ENCODE peak calls at places on chromosomes 11 and 22, in six cellular contexts. F is HepG2, P is SK-N-SH, A is HCT116, U is K562, X is H1. G is an unnamed sample.
A peak's percentile ranks its signal among the peaks of the same experiment; 100 is the strongest.

GRCh38 chr22:48464246-48464645 is 1363.4 kb downstream of the BRD1 start:
- DNase-seq in F (no peak), P (no peak), A (no peak), U (no peak), X (no peak), G (no peak)

GRCh38 chr11:40445391-40445790 is 1014.1 kb downstream of the LRRC4C start:
- DNase-seq in F (peak; percentile 8), P (no peak), A (no peak), U (no peak), X (no peak), G (no peak)

GRCh38 chr11:57323503-57324153 is 1.1 kb downstream of the TNKS1BP1 start:
- DNase-seq in F (no peak), P (no peak), A (no peak), U (no peak), X (no peak), G (no peak)

GRCh38 chr11:107576497-107577086 is 11.1 kb upstream of the ALKBH8 start:
- DNase-seq in F (peak; percentile 19), P (peak; percentile 61), A (no peak), U (peak; percentile 28), X (peak; percentile 72), G (no peak)

GRCh38 chr22:24201681-24202590 is 20.6 kb downstream of the SUSD2 start:
- DNase-seq in F (peak; percentile 39), P (no peak), A (peak; percentile 85), U (no peak), X (no peak), G (no peak)

GRCh38 chr11:33307984-33308383 is 50.8 kb downstream of the HIPK3 start:
- DNase-seq in F (no peak), P (peak; percentile 55), A (no peak), U (no peak), X (no peak), G (no peak)

GRCh38 chr11:69854719-69855118 is 35.5 kb upstream of the FGF3 start:
- DNase-seq in F (no peak), P (no peak), A (peak; percentile 31), U (no peak), X (no peak), G (no peak)

GRCh38 chr11:8593935-8594909 is at the start of gene STK33:
- DNase-seq in F (peak; percentile 43), P (peak; percentile 85), A (peak; percentile 34), U (peak; percentile 18), X (peak; percentile 88), G (peak; percentile 42)

GRCh38 chr11:31817621-31818493 is 6.7 kb upstream of the PAX6 start:
- DNase-seq in F (no peak), P (peak; percentile 36), A (no peak), U (no peak), X (peak; percentile 90), G (no peak)

GRCh38 chr11:104214517-104214916 is 50.6 kb upstream of the PDGFD start:
- DNase-seq in F (no peak), P (no peak), A (no peak), U (no peak), X (no peak), G (no peak)

GRCh38 chr22:27358096-27358870 is 443.3 kb downstream of the MN1 start:
- DNase-seq in F (no peak), P (no peak), A (no peak), U (no peak), X (no peak), G (no peak)

GRCh38 chr11:130786987-130787688 is 129.1 kb downstream of the SNX19 start:
- DNase-seq in F (no peak), P (no peak), A (no peak), U (no peak), X (no peak), G (no peak)

GRCh38 chr22:38707346-38707745 is 1.6 kb downstream of the GTPBP1 start:
- DNase-seq in F (peak; percentile 80), P (no peak), A (no peak), U (no peak), X (no peak), G (no peak)

GRCh38 chr22:35785181-35785923 is 67.7 kb downstream of the APOL5 start:
- DNase-seq in F (no peak), P (no peak), A (no peak), U (no peak), X (no peak), G (no peak)

GRCh38 chr11:57131080-57131790 is 50.5 kb upstream of the LRRC55 start:
- DNase-seq in F (peak; percentile 5), P (peak; percentile 25), A (no peak), U (peak; percentile 24), X (peak; percentile 83), G (peak; percentile 67)

DNA sequence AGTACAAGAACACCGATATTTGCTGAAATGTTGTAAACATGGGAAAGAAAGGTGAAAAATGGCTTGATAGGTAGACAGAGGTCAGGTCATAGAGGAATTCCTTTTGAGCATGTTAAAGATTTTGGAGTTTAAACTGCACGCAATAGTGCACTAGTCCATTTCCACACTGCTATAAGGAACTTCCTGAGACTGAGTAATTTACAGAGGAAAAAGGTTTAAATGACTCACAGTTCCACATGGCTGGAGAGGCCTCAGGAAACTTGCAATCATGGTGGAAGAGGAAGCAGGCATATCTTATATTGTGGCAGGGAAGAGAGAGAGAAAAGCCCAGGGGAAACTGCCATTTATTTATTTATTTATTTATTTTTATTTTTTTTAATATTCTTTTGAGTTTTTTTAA is 5.0 kb downstream of the OR10A5 start:
- DNase-seq in F (no peak), P (no peak), A (no peak), U (no peak), X (no peak), G (no peak)
- TF ChIP-seq YY1 in F (no peak), P (no peak), A (no peak), U (no peak), X (no peak), G (no peak)

GRCh38 chr22:47400701-47401591 is 638.5 kb downstream of the TBC1D22A start:
- DNase-seq in F (no peak), P (no peak), A (no peak), U (no peak), X (no peak), G (no peak)
- H3K9me3 ChIP-seq in F (no peaks in the 10 kb centered on the region), P (no peaks in the 10 kb centered on the region), A (no peaks in the 10 kb centered on the region), U (no peaks in the 10 kb centered on the region), X (peaks cover 99% of the 10 kb centered on the region), G (no peaks in the 10 kb centered on the region)

GRCh38 chr11:35241531-35241930 is 102.6 kb downstream of the CD44 start:
- DNase-seq in F (no peak), P (no peak), A (no peak), U (no peak), X (no peak), G (no peak)
- TF ChIP-seq YY1 in F (no peak), P (no peak), A (no peak), U (no peak), X (no peak), G (no peak)

DNA sequence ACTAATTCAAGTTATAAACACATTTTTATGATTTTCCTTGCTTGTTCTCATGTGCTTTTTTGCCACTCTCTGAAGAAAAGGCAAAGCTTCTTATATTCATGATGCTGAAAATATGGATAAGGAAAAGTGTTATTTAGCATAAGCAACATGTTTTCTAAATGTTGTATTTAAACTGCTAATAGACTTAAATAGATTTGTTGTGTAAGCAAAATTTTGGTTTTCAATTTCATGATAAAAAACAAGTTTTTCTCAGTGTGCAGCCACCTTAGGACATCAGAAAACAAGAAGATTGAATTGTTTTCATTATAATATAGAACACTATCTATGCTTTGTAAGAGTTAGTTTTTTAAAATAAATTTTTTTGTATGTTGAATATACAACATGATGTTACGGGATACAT is 2.3 kb downstream of the OR4A16 start:
- DNase-seq in F (no peak), P (no peak), A (no peak), U (no peak), X (no peak), G (no peak)
- H3K9me3 ChIP-seq in F (peaks cover 86% of the 10 kb centered on the region), P (no peaks in the 10 kb centered on the region), A (peaks cover 8% of the 10 kb centered on the region), U (no peaks in the 10 kb centered on the region), X (peaks cover 54% of the 10 kb centered on the region), G (no peaks in the 10 kb centered on the region)

DNA sequence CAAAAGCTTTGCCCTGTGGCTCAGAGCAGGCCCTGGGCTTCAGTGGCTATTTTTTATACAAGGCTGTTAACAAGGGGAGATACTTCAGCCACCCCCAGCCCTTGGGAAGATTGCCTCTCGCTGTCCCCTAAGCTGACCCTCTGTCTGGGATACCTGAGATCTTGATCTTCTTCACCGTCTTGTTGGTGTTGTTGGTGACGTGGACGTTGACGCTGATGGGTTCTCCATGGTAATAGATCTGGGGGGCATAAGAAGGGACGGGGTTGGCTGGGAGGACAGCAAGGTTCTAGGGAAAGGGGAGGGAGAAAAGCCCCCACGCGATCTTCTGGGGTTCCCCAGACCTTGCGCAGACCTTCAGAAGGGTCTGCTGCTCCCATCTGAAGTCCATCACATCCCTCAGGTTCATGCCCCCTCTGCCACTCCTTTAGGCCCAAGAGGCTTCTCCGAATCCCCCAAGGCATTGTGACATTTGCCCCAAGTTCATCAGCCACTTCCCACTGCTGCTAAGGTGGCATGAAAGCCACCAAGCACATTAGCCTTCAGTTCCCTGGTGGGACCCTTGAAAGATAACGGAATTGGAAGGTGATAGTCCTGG is 36.7 kb downstream of the TPBGL start:
- DNase-seq in F (no peak), P (no peak), A (no peak), U (no peak), X (no peak), G (no peak)
- TF ChIP-seq YY1 in F (no peak), P (no peak), A (no peak), U (no peak), X (no peak), G (no peak)

GRCh38 chr22:10780281-10780680 is 4747.7 kb upstream of the OR11H1 start:
- DNase-seq in F (no peak), P (no peak), A (no peak), U (no peak), X (no peak), G (no peak)

GRCh38 chr22:10778296-10778814 is 4749.6 kb upstream of the OR11H1 start:
- DNase-seq in F (no peak), P (no peak), A (no peak), U (no peak), X (no peak), G (no peak)

GRCh38 chr22:10781571-10782403 is 4746.2 kb upstream of the OR11H1 start:
- DNase-seq in F (no peak), P (no peak), A (no peak), U (no peak), X (no peak), G (no peak)
- H3K9me3 ChIP-seq in F (peaks cover 74% of the 10 kb centered on the region), P (peaks cover 7% of the 10 kb centered on the region), A (peaks cover 63% of the 10 kb centered on the region), U (no peaks in the 10 kb centered on the region), X (peaks cover 64% of the 10 kb centered on the region), G (peaks cover 14% of the 10 kb centered on the region)

GRCh38 chr11:3122775-3123201 is 42.3 kb downstream of the OSBPL5 start:
- DNase-seq in F (no peak), P (peak; percentile 30), A (no peak), U (no peak), X (no peak), G (no peak)

GRCh38 chr11:3124821-3125220 is 40.3 kb downstream of the OSBPL5 start:
- DNase-seq in F (no peak), P (no peak), A (no peak), U (no peak), X (no peak), G (no peak)

GRCh38 chr11:3121931-3122774 is 43.0 kb downstream of the OSBPL5 start:
- DNase-seq in F (no peak), P (peak; percentile 36), A (no peak), U (no peak), X (no peak), G (no peak)

GRCh38 chr11:3123761-3124733 is 41.1 kb downstream of the OSBPL5 start:
- DNase-seq in F (no peak), P (peak; percentile 27), A (peak; percentile 34), U (no peak), X (no peak), G (no peak)

GRCh38 chr11:3123316-3123715 is 41.8 kb downstream of the OSBPL5 start:
- DNase-seq in F (no peak), P (peak; percentile 71), A (no peak), U (no peak), X (no peak), G (no peak)
- TF ChIP-seq YY1 in F (no peak), P (no peak), A (no peak), U (no peak), X (no peak), G (no peak)

G was measured in NT2/D1.